ENCODE peak calls at places on chromosome 1, in nine cellular contexts. K, S, Z, V, I, Q, X, D and M are unnamed samples.

GRCh38 chr1:244319283-244320132 is 132.2 kb downstream of the ADSS2 start:
- DNase-seq in K (no peak), S (no peak), Z (peak; percentile 77), V (no peak), I (peak; percentile 80), Q (peak; percentile 54), X (no peak), D (peak; percentile 95), M (peak; percentile 44)

GRCh38 chr1:7050751-7051665 is 265.8 kb downstream of the CAMTA1 start:
- DNase-seq in K (no peak), S (no peak), Z (no peak), V (no peak), I (no peak), Q (no peak), X (no peak), D (no peak), M (no peak)

GRCh38 chr1:115796897-115797296 is 28.4 kb upstream of the CASQ2 start:
- DNase-seq in K (no peak), S (no peak), Z (no peak), V (no peak), I (no peak), Q (no peak), X (peak; percentile 25), D (no peak), M (no peak)

GRCh38 chr1:3864884-3865283 is 7.6 kb downstream of the DFFB start:
- DNase-seq in K (no peak), S (no peak), Z (no peak), V (no peak), I (no peak), Q (no peak), X (no peak), D (no peak), M (no peak)

GRCh38 chr1:230456478-230456877 is 30.3 kb upstream of the PGBD5 start:
- DNase-seq in K (no peak), S (no peak), Z (no peak), V (no peak), I (no peak), Q (no peak), X (no peak), D (no peak), M (no peak)

GRCh38 chr1:207155018-207155417 is 51.0 kb downstream of the C4BPA start:
- DNase-seq in K (no peak), S (no peak), Z (no peak), V (no peak), I (no peak), Q (no peak), X (no peak), D (no peak), M (no peak)

GRCh38 chr1:77282187-77282865 is 507 bp downstream of the AK5 start:
- DNase-seq in K (peak; percentile 34), S (peak; percentile 22), Z (no peak), V (peak; percentile 9), I (no peak), Q (no peak), X (no peak), D (peak; percentile 70), M (peak; percentile 70)

GRCh38 chr1:32220746-32221580 is 1.2 kb downstream of the TMEM234 start:
- DNase-seq in K (no peak), S (no peak), Z (no peak), V (no peak), I (no peak), Q (no peak), X (no peak), D (no peak), M (no peak)

GRCh38 chr1:117812868-117813511 is 116.4 kb downstream of the GDAP2 start:
- DNase-seq in K (no peak), S (no peak), Z (peak; percentile 28), V (no peak), I (peak; percentile 58), Q (no peak), X (no peak), D (peak; percentile 76), M (peak; percentile 58)